ENCODE peak calls at places on chromosomes 16 and 17, in six cellular contexts. D is brain microvascular endothelial cell; C is heart left ventricle; X is CD8-positive, alpha-beta T cell; T is body of pancreas; S is thoracic aorta. F is an unnamed sample.

GRCh38 chr17:76199466-76199865 is 40.8 kb downstream of the RNF157 start:
- DNase-seq in D (no peak), C (no peak), X (peak), T (no peak), S (no peak), F (no peak)

GRCh38 chr17:64531955-64532371 is 25.2 kb downstream of the CEP95 start:
- DNase-seq in D (no peak), C (no peak), X (no peak), T (no peak), S (no peak), F (no peak)

GRCh38 chr17:1201132-1201702 is 21.4 kb upstream of the ABR start:
- DNase-seq in D (no peak), C (peak), X (peak), T (peak), S (no peak), F (no peak)

GRCh38 chr17:68176770-68177169 is 71.1 kb upstream of the AMZ2 start:
- DNase-seq in D (no peak), C (no peak), X (no peak), T (no peak), S (no peak), F (no peak)

GRCh38 chr17:45091778-45092425 is 30.8 kb downstream of the NMT1 start:
- DNase-seq in D (no peak), C (no peak), X (no peak), T (no peak), S (no peak), F (no peak)

GRCh38 chr17:63774141-63774981 is at the start of gene DDX42:
- DNase-seq in D (peak), C (peak), X (peak), T (peak), S (peak), F (peak)

GRCh38 chr17:31266042-31266441 is 31.0 kb downstream of the OMG start:
- DNase-seq in D (no peak), C (no peak), X (no peak), T (no peak), S (no peak), F (no peak)

GRCh38 chr17:37547986-37548385 is 58.3 kb downstream of the DUSP14 start:
- DNase-seq in D (no peak), C (no peak), X (no peak), T (no peak), S (no peak), F (no peak)

GRCh38 chr17:79612468-79613194 is 1.8 kb upstream of the RBFOX3 start:
- DNase-seq in D (no peak), C (peak), X (peak), T (peak), S (no peak), F (peak)

GRCh38 chr17:38877130-38877851 is 7.4 kb downstream of the LASP1 start:
- DNase-seq in D (no peak), C (peak), X (no peak), T (no peak), S (no peak), F (no peak)

GRCh38 chr17:81494984-81495383 is 17.6 kb downstream of the ACTG1 start:
- DNase-seq in D (no peak), C (no peak), X (no peak), T (no peak), S (no peak), F (no peak)

GRCh38 chr17:74730491-74731346 is 6.3 kb upstream of the RAB37 start:
- DNase-seq in D (no peak), C (no peak), X (peak), T (peak), S (no peak), F (no peak)

GRCh38 chr17:61209524-61209923 is 190.1 kb upstream of the TBX2 start:
- DNase-seq in D (no peak), C (no peak), X (no peak), T (no peak), S (no peak), F (no peak)

GRCh38 chr16:68237243-68238028 is 1.5 kb upstream of the ESRP2 start:
- DNase-seq in D (peak), C (peak), X (peak), T (peak), S (peak), F (peak)

GRCh38 chr16:25750489-25750888 is 58.7 kb downstream of the HS3ST4 start:
- DNase-seq in D (no peak), C (no peak), X (no peak), T (no peak), S (no peak), F (no peak)

GRCh38 chr17:19833914-19834313 is 33.8 kb downstream of the ULK2 start:
- DNase-seq in D (no peak), C (no peak), X (no peak), T (no peak), S (no peak), F (no peak)

GRCh38 chr16:2455081-2455845 is 4.6 kb upstream of the TEDC2 start:
- DNase-seq in D (no peak), C (no peak), X (no peak), T (no peak), S (no peak), F (no peak)

GRCh38 chr16:88465387-88465983 is 12.4 kb downstream of the ZFPM1 start:
- DNase-seq in D (no peak), C (no peak), X (no peak), T (no peak), S (no peak), F (no peak)

GRCh38 chr16:49464093-49464492 is 90.5 kb downstream of the C16orf78 start:
- DNase-seq in D (no peak), C (no peak), X (no peak), T (no peak), S (no peak), F (no peak)

GRCh38 chr17:5297245-5297644 is 15.2 kb downstream of the RABEP1 start:
- DNase-seq in D (no peak), C (no peak), X (no peak), T (no peak), S (no peak), F (no peak)

GRCh38 chr17:81967244-81967532 is 6.2 kb upstream of the NOTUM start:
- DNase-seq in D (no peak), C (no peak), X (no peak), T (no peak), S (no peak), F (no peak)

GRCh38 chr17:35063514-35064223 is at the start of gene RFFL:
- DNase-seq in D (peak), C (peak), X (peak), T (peak), S (peak), F (peak)

GRCh38 chr17:70613681-70614080 is 444.3 kb downstream of the KCNJ2 start:
- DNase-seq in D (no peak), C (no peak), X (no peak), T (no peak), S (no peak), F (no peak)

GRCh38 chr17:74862108-74862901 is 2.6 kb upstream of the GRIN2C start:
- DNase-seq in D (peak), C (peak), X (peak), T (no peak), S (no peak), F (no peak)

GRCh38 chr16:17105239-17105721 is 365.5 kb downstream of the XYLT1 start:
- DNase-seq in D (no peak), C (no peak), X (no peak), T (no peak), S (no peak), F (no peak)

GRCh38 chr17:41298458-41299135 is 4.1 kb downstream of the KRTAP29-1 start:
- DNase-seq in D (no peak), C (no peak), X (no peak), T (no peak), S (no peak), F (no peak)

DNA sequence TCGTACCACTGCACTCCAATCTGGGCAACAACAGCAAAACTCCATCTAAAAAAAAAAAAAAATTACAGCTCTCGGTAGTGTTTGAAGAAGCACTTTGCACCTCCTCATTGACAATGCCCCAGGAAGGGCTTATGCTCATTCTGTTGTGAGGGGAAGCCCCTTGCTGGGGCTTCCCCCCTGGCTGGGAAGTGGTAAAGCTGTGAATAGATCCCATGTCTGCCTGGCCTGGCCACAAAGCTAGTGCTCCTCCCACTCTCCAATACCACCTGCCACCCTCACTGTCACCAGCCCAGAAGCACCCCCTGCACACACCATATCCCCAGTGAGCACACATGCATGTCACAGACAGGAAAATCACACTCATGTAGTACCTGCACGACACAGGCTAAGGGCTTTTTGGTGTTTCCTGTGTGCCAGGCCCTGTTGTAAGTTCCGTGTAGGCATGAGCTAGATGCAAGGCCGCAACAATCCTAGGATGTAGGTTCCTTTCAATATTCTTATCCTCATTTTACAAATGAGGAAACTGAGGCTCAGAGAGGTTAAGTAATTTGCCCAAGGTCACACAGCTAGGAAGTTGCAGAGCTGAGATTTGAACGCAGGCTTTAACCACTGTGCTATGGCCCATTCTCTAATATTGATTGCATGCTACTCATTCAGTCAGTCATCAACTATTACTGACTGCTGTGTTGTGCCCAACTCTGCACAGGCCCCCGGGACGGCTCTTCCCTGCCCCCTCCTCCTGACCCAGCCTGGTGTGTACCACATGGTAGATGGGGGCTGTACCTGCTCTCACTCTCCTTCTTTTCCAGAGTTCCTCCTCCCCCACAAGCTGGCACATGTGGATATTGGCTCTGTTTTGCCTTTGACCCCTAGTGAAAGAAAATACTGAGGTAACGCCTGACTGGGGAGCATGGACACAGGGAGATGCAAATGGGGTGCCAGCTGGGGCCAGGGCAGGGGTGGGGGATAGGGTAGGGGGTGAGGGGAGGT is 11.9 kb upstream of the COL1A1 start:
- DNase-seq in D (no peak), C (no peak), X (peak), T (no peak), S (no peak), F (no peak)
- TF ChIP-seq CTCF in D (peak), C (no peak), X (no peak), T (no peak), S (no peak), F (no peak)

GRCh38 chr17:6577686-6578263 is 21.4 kb upstream of the PITPNM3 start:
- DNase-seq in D (no peak), C (no peak), X (no peak), T (no peak), S (no peak), F (peak)
- H3K27ac ChIP-seq in D (no peak), C (no peak), X (no peak), T (no peak), S (no peak), F (peak)

DNA sequence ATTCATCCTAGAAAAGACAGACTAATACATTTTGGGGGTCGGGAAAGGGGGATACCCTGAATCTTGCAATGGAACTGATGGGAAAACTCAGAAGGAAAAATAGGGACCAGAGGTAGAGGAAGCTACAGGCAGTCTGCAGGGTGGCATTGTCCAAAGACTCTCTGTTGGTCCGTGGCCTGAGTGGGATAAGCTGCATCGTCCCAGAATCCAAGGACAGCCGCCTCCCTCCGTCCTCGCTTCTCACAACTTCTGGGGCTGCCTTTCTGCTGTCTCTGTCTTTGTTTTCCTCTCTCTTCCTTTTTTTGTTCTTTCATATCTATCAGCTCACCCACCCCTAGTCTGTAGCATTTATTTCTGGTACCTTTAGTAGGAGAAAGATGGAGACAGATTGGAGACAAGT is 1052.6 kb upstream of the RBFOX1 start:
- DNase-seq in D (no peak), C (no peak), X (no peak), T (no peak), S (no peak), F (no peak)
- TF ChIP-seq CTCF in D (no peak), C (no peak), X (no peak), T (no peak), S (no peak), F (no peak)

DNA sequence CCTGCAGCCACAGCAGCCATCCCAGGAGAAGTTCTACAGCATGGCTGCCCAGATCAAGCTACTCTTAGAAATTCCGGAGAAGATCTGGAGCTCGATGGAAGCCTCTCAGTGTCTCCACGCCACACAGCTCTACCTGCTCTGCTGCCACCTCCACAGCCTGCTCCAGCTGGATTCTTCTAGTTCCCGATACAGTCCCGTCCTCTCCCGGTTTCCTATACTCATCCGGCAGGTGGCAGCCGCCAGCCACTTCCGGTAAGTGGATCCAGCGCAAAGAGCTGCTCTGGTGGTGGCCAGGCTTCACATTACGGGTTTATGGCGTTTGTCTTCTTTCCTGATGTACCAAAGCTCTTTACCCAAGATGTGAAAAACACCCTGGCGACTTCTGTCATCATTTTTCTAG is 3.6 kb downstream of the COG1 start:
- DNase-seq in D (peak), C (no peak), X (no peak), T (peak), S (no peak), F (no peak)
- H3K27ac ChIP-seq in D (no peak), C (no peak), X (no peak), T (peak), S (no peak), F (peak)

GRCh38 chr16:47695746-47696145 is 234.6 kb downstream of the PHKB start:
- DNase-seq in D (no peak), C (no peak), X (no peak), T (no peak), S (no peak), F (no peak)
- TF ChIP-seq CTCF in D (no peak), C (no peak), X (no peak), T (no peak), S (no peak), F (no peak)

DNA sequence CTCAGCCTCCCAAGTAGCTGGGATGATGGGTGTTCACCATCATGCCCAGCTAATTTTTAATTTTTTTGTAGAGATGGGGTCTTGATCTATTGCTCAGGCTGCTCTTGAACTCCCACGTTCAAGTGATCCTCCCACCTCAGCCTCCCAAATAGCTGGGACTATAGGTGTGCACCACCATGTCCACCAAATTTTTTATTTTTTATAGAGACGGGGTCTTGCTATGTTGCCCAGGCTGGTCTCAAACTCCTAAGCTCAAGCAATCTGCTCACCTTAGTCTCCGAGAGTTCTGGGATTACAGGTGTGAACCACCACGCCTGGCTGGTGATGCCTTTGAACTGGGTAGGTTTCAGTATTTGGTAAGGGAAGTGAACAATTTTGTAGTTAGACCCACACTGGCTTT is 30.1 kb downstream of the FA2H start:
- DNase-seq in D (no peak), C (no peak), X (no peak), T (no peak), S (no peak), F (no peak)
- H3K27ac ChIP-seq in D (no peak), C (no peak), X (no peak), T (peak), S (no peak), F (peak)

DNA sequence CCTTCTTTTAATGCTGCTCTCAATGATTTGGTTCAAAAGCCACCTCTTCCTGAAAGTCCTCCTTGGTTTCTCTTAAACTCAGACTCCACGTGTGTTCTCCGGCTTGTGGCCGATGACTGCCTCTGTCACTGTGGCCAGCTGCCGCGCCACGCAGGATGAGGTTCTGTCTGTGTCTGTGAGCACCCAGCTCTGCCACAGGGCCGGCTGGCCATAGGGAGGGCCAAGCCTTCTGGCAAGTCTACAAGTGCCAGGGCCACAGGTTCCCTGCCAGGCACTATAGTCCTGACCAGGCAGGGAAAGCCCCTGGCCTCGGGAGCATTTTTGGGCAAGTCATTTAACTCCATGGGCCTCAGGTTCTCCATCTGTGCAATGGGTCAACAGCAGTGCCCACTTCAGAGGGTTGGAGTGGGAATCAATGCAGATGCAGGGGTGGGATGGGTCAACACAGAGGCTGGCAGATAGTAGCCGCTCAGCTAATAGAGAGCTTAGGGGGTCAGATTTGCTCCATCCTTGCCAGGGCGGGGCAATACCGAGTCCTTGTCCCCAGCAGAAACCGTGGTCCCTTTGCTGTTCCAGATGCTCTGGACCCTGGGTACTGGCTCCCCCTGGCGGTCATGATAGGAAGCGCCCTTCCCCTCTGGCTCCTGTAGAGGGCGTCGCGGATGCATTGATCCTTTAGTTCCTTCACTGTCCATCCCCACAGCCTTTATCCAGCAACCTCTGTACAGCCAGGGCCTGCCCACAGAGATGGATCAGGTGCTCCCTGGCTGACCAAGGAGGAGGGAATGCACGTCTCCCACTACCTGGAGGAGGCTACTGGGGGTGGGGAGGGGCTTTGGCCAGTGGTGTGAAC is 19.3 kb upstream of the ADGRG3 start:
- DNase-seq in D (peak), C (peak), X (peak), T (peak), S (no peak), F (peak)
- TF ChIP-seq CTCF in D (peak), C (peak), X (peak), T (peak), S (peak), F (peak)

GRCh38 chr17:28737316-28737715 is 6.5 kb upstream of the TRAF4 start:
- DNase-seq in D (no peak), C (no peak), X (no peak), T (no peak), S (no peak), F (no peak)

GRCh38 chr17:28737770-28738679 is 5.8 kb upstream of the TRAF4 start:
- DNase-seq in D (no peak), C (no peak), X (no peak), T (no peak), S (no peak), F (no peak)

GRCh38 chr17:28733346-28733745 is 4.8 kb downstream of the NEK8 start:
- DNase-seq in D (no peak), C (no peak), X (no peak), T (no peak), S (no peak), F (no peak)

GRCh38 chr17:28735242-28735722 is 6.7 kb downstream of the NEK8 start:
- DNase-seq in D (peak), C (peak), X (no peak), T (no peak), S (no peak), F (no peak)

GRCh38 chr17:28734712-28735241 is 6.2 kb downstream of the NEK8 start:
- DNase-seq in D (no peak), C (peak), X (no peak), T (no peak), S (no peak), F (no peak)
- H3K27ac ChIP-seq in D (no peak), C (no peak), X (no peak), T (no peak), S (no peak), F (peak)

GRCh38 chr16:12131755-12132154 is 155.2 kb downstream of the SNX29 start:
- DNase-seq in D (no peak), C (no peak), X (no peak), T (no peak), S (no peak), F (no peak)
- TF ChIP-seq CTCF in D (no peak), C (no peak), X (no peak), T (no peak), S (no peak), F (no peak)

GRCh38 chr17:77286641-77287431 is 146.1 kb downstream of the SEC14L1 start:
- DNase-seq in D (peak), C (peak), X (no peak), T (peak), S (no peak), F (peak)
- H3K27ac ChIP-seq in D (peak), C (peak), X (no peak), T (peak), S (no peak), F (peak)